ENCODE peak calls at places on chromosomes 3 and 15, in five cellular contexts. E, F, N, I and B are unnamed samples.

GRCh38 chr15:26773485-26773877 is 615 bp upstream of the GABRB3 start:
- ATAC-seq in F (no peak), N (peak), I (no peak), E (no peak), B (no peak)

GRCh38 chr3:31908391-31909097 is 72.5 kb downstream of the OSBPL10 start:
- ATAC-seq in I (peak), F (no peak), E (no peak), N (peak), B (no peak)

GRCh38 chr15:44312108-44312507 is 23.6 kb downstream of the GOLM2 start:
- ATAC-seq in N (no peak), I (no peak), F (no peak), E (no peak), B (no peak)

GRCh38 chr3:171257251-171258179 is 202.7 kb downstream of the TNIK start:
- ATAC-seq in N (no peak), I (no peak), E (peak), F (peak), B (no peak)

GRCh38 chr15:49589030-49589429 is 31.6 kb downstream of the FAM227B start:
- ATAC-seq in I (no peak), E (no peak), N (no peak), F (no peak), B (no peak)

GRCh38 chr3:133469140-133469731 is 69.4 kb downstream of the BFSP2 start:
- ATAC-seq in N (peak), I (peak), E (no peak), F (no peak), B (no peak)

GRCh38 chr3:4829031-4829394 is 150.2 kb upstream of the BHLHE40 start:
- ATAC-seq in I (no peak), E (no peak), N (no peak), F (peak), B (no peak)

GRCh38 chr3:135992072-135992471 is 26.5 kb downstream of the PPP2R3A start:
- ATAC-seq in E (peak), N (no peak), I (no peak), F (no peak), B (peak)

GRCh38 chr15:48090666-48091065 is 30.1 kb upstream of the SLC24A5 start:
- ATAC-seq in I (no peak), N (no peak), F (no peak), E (no peak), B (no peak)

GRCh38 chr15:41911691-41912345 is 18.0 kb upstream of the SPTBN5 start:
- ATAC-seq in E (no peak), I (peak), F (no peak), N (peak), B (peak)

GRCh38 chr15:89900849-89901248 is 7.1 kb upstream of the AP3S2 start:
- ATAC-seq in I (no peak), N (no peak), F (no peak), E (no peak), B (no peak)

GRCh38 chr15:90654233-90655124 is 62.7 kb upstream of the BLM start:
- ATAC-seq in N (peak), F (no peak), I (peak), E (no peak), B (no peak)

GRCh38 chr3:94937980-94938379 is 875.1 kb downstream of the NSUN3 start:
- ATAC-seq in F (no peak), E (no peak), N (no peak), I (no peak), B (no peak)

GRCh38 chr15:55737373-55737772 is 5.6 kb downstream of the PRTG start:
- ATAC-seq in I (no peak), N (peak), F (no peak), E (no peak), B (no peak)

GRCh38 chr3:58013973-58014649 is 5.9 kb downstream of the FLNB start:
- ATAC-seq in F (no peak), E (peak), I (no peak), N (peak), B (no peak)

GRCh38 chr15:50280271-50280670 is 14.7 kb upstream of the HDC start:
- ATAC-seq in I (no peak), F (no peak), N (no peak), E (no peak), B (peak)

GRCh38 chr15:74626336-74626735 is 10.7 kb downstream of the CLK3 start:
- ATAC-seq in E (no peak), I (no peak), N (no peak), F (no peak), B (no peak)

GRCh38 chr15:93179072-93179471 is 90.1 kb upstream of the RGMA start:
- ATAC-seq in N (peak), E (no peak), F (no peak), I (peak), B (peak)

GRCh38 chr3:10386121-10386520 is 65.2 kb upstream of the SEC13 start:
- ATAC-seq in F (no peak), I (no peak), N (no peak), E (no peak), B (no peak)

GRCh38 chr3:141542202-141542959 is 55.6 kb downstream of the RASA2 start:
- ATAC-seq in E (no peak), N (no peak), I (no peak), F (peak), B (no peak)

GRCh38 chr15:25847066-25847465 is 16.1 kb downstream of the ATP10A start:
- ATAC-seq in I (no peak), E (no peak), N (no peak), F (no peak), B (no peak)

GRCh38 chr3:58627580-58627894 is 39.0 kb downstream of the FAM3D start:
- ATAC-seq in I (peak), N (peak), E (no peak), F (no peak), B (no peak)

GRCh38 chr3:194809382-194809781 is 123.7 kb downstream of the FAM43A start:
- ATAC-seq in I (no peak), E (no peak), F (no peak), N (no peak), B (no peak)

GRCh38 chr3:101862453-101863165 is 13.3 kb downstream of the NFKBIZ start:
- ATAC-seq in N (peak), E (no peak), F (peak), I (no peak), B (peak)

GRCh38 chr15:66535056-66535455 is 29.9 kb downstream of the ZWILCH start:
- ATAC-seq in N (no peak), E (no peak), I (no peak), F (no peak), B (no peak)

GRCh38 chr15:68583321-68583720 is 4.5 kb downstream of the CORO2B start:
- ATAC-seq in E (no peak), I (no peak), N (no peak), F (no peak), B (no peak)

GRCh38 chr3:62688050-62688449 is 187.2 kb downstream of the CADPS start:
- ATAC-seq in I (no peak), F (no peak), N (no peak), E (no peak), B (no peak)

GRCh38 chr3:146142757-146143156 is 18.2 kb downstream of the PLOD2 start:
- ATAC-seq in E (peak), I (peak), N (peak), F (no peak), B (no peak)

GRCh38 chr3:23926736-23927135 is 9.8 kb downstream of the RPL15 start:
- ATAC-seq in F (no peak), E (no peak), I (peak), N (no peak), B (no peak)

GRCh38 chr3:128782282-128783146 is 56.5 kb downstream of the RAB7A start:
- ATAC-seq in N (no peak), F (peak), E (no peak), I (no peak), B (no peak)

GRCh38 chr15:100759698-100760356 is 119.8 kb upstream of the ALDH1A3 start:
- ATAC-seq in I (no peak), F (peak), E (peak), N (no peak), B (no peak)

GRCh38 chr15:92636950-92637481 is 18.6 kb downstream of the FAM174B start:
- ATAC-seq in I (no peak), N (peak), E (no peak), F (no peak), B (peak)

GRCh38 chr3:32492684-32493436 is 9.8 kb downstream of the CMTM6 start:
- ATAC-seq in E (peak), N (no peak), F (peak), I (no peak), B (no peak)

GRCh38 chr15:89526601-89527441 is 30.4 kb upstream of the RHCG start:
- ATAC-seq in N (peak), E (no peak), I (peak), F (no peak), B (no peak)

GRCh38 chr3:133663569-133664313 is 2.0 kb upstream of the TOPBP1 start:
- ATAC-seq in I (peak), F (peak), N (peak), E (peak), B (peak)

GRCh38 chr3:189947948-189948723 is 172.6 kb downstream of the P3H2 start:
- ATAC-seq in N (no peak), F (peak), E (peak), I (peak), B (peak)

GRCh38 chr3:4976109-4976508 is 3.1 kb upstream of the BHLHE40 start:
- ATAC-seq in E (no peak), N (peak), I (no peak), F (no peak), B (peak)